ENCODE peak calls at places on chromosomes 4 and X, in four cellular contexts. J is fibroblast of the aortic adventitia, B is fibroblast of gingiva, R is uterus. E is an unnamed sample.

GRCh38 chrX:11382935-11383334 is 89.7 kb downstream of the AMELX start:
- DNase-seq in B (peak), R (no peak), J (no peak), E (no peak)

GRCh38 chr4:165369522-165369921 is 9.3 kb upstream of the CPE start:
- DNase-seq in B (peak), R (no peak), J (no peak), E (no peak)

GRCh38 chr4:168735735-168736134 is 238.9 kb downstream of the PALLD start:
- DNase-seq in B (no peak), R (no peak), J (no peak), E (no peak)

GRCh38 chr4:55251896-55252295 is 94.1 kb upstream of the SRD5A3 start:
- DNase-seq in J (no peak), R (no peak), B (no peak), E (no peak)

GRCh38 chr4:79281577-79282359 is 44.1 kb downstream of the NAA11 start:
- DNase-seq in B (no peak), J (no peak), R (no peak), E (no peak)

GRCh38 chrX:20361890-20362262 is 95.2 kb upstream of the RPS6KA3 start:
- DNase-seq in R (no peak), B (peak), J (peak), E (no peak)

GRCh38 chrX:71666240-71667223 is 814 bp upstream of the LOC101059915 start:
- DNase-seq in J (no peak), B (no peak), R (no peak), E (no peak)

GRCh38 chr4:116070283-116070682 is 956.9 kb upstream of the NDST4 start:
- DNase-seq in B (no peak), J (no peak), R (no peak), E (no peak)

GRCh38 chr4:15837591-15837990 is 59.5 kb downstream of the CD38 start:
- DNase-seq in B (no peak), R (no peak), J (no peak), E (no peak)

GRCh38 chr4:6768539-6768905 is 14.0 kb upstream of the KIAA0232 start:
- DNase-seq in R (no peak), B (no peak), J (peak), E (peak)

GRCh38 chr4:184596617-184597185 is 52.5 kb downstream of the CASP3 start:
- DNase-seq in B (no peak), J (peak), R (no peak), E (no peak)

GRCh38 chr4:22667332-22667731 is 25.4 kb upstream of the GBA3 start:
- DNase-seq in R (no peak), B (no peak), J (peak), E (no peak)

GRCh38 chrX:29478336-29479069 is 736.9 kb upstream of the MAGEB2 start:
- DNase-seq in J (peak), R (no peak), B (peak), E (peak)

GRCh38 chrX:135340827-135341226 is 31.5 kb downstream of the ETDC start:
- DNase-seq in B (peak), J (peak), R (no peak), E (no peak)

GRCh38 chr4:139584784-139585183 is 28.8 kb upstream of the SETD7 start:
- DNase-seq in B (no peak), J (no peak), R (no peak), E (no peak)

GRCh38 chr4:75243570-75243969 is 270.6 kb downstream of the RCHY1 start:
- DNase-seq in R (no peak), J (no peak), B (no peak), E (no peak)

GRCh38 chr4:24560770-24561415 is 23.5 kb downstream of the DHX15 start:
- DNase-seq in B (peak), R (no peak), J (peak), E (no peak)

GRCh38 chrX:13254076-13254785 is 65.6 kb downstream of the ATXN3L start:
- DNase-seq in J (peak), B (peak), R (peak), E (no peak)

GRCh38 chrX:115912372-115912897 is 258.1 kb upstream of the AGTR2 start:
- DNase-seq in J (peak), B (no peak), R (no peak), E (peak)

GRCh38 chrX:6159468-6159867 is 69.2 kb downstream of the NLGN4X start:
- DNase-seq in B (no peak), R (no peak), J (no peak), E (no peak)

GRCh38 chrX:118353081-118353850 is 7.4 kb downstream of the WDR44 start:
- DNase-seq in B (peak), J (peak), R (no peak), E (no peak)

GRCh38 chr4:15402974-15403373 is 24.9 kb upstream of the C1QTNF7 start:
- DNase-seq in J (no peak), B (no peak), R (no peak), E (no peak)

GRCh38 chr4:186740822-186741221 is 17.2 kb upstream of the FAT1 start:
- DNase-seq in R (no peak), B (no peak), J (no peak), E (no peak)

GRCh38 chr4:149523039-149523438 is 292.6 kb downstream of the IQCM start:
- DNase-seq in B (no peak), R (no peak), J (no peak), E (no peak)

GRCh38 chr4:159069922-159070321 is 33.0 kb upstream of the RAPGEF2 start:
- DNase-seq in R (no peak), B (peak), J (peak), E (no peak)

GRCh38 chr4:15936495-15936894 is 2.0 kb downstream of the FGFBP1 start:
- DNase-seq in J (no peak), B (no peak), R (no peak), E (no peak)

GRCh38 chrX:17544831-17545230 is 169.8 kb downstream of the NHS start:
- DNase-seq in R (no peak), J (no peak), B (no peak), E (peak)

GRCh38 chr4:177008071-177008835 is 215.5 kb upstream of the VEGFC start:
- DNase-seq in B (peak), R (no peak), J (peak), E (no peak)

GRCh38 chr4:173991321-173991720 is 292.1 kb downstream of the FBXO8 start:
- DNase-seq in J (no peak), R (no peak), B (no peak), E (no peak)

GRCh38 chr4:18975916-18976610 is 954.5 kb upstream of the LCORL start:
- DNase-seq in R (no peak), J (no peak), B (no peak), E (no peak)

GRCh38 chr4:135281230-135281629 is 1079.6 kb upstream of the PABPC4L start:
- DNase-seq in R (no peak), J (no peak), B (no peak), E (no peak)

GRCh38 chr4:91064157-91064853 is 937.1 kb downstream of the CCSER1 start:
- DNase-seq in R (no peak), B (peak), J (no peak), E (no peak)